ENCODE peak calls at places on chromosomes 11 and 22, in ten cellular contexts. T is AG10803, S is body of pancreas, B is epithelial cell of esophagus, V is B cell, U is transverse colon, N is keratinocyte, F is HFFc6, Q is coronary artery, D is H9. W is an unnamed sample.
A peak's percentile ranks its signal among the peaks of the same experiment; 100 is the strongest.

GRCh38 chr11:34439521-34440258 is 956 bp downstream of the CAT start:
- DNase-seq in D (no peak), Q (no peak), N (no peak), S (no peak), V (no peak), F (no peak), B (no peak), U (peak; percentile 11), T (no peak), W (no peak)

GRCh38 chr22:19019029-19019678 is 83.1 kb upstream of the PRODH start:
- DNase-seq in V (no peak), Q (no peak), U (no peak), D (peak; percentile 23), B (no peak), N (no peak), F (no peak), S (no peak), T (no peak), W (no peak)

GRCh38 chr22:20034143-20034542 is 13.2 kb downstream of the TANGO2 start:
- DNase-seq in B (no peak), N (no peak), U (no peak), S (no peak), D (no peak), Q (no peak), F (no peak), V (no peak), T (no peak), W (no peak)

GRCh38 chr11:126440276-126440675 is 84.8 kb downstream of the ST3GAL4 start:
- DNase-seq in D (no peak), Q (no peak), N (no peak), F (no peak), S (no peak), U (no peak), B (no peak), V (no peak), T (no peak), W (no peak)

GRCh38 chr11:46896719-46897406 is 21.5 kb downstream of the LRP4 start:
- DNase-seq in U (no peak), S (no peak), Q (no peak), T (peak; percentile 39), N (no peak), F (peak; percentile 52), V (no peak), D (no peak), B (peak; percentile 65), W (peak; percentile 18)

GRCh38 chr11:45102810-45103621 is 43.4 kb upstream of the PRDM11 start:
- DNase-seq in T (peak; percentile 84), B (peak; percentile 78), V (peak; percentile 82), N (peak; percentile 79), D (peak; percentile 72), U (peak; percentile 51), F (peak; percentile 75), S (peak; percentile 58), Q (peak; percentile 78), W (peak; percentile 51)

GRCh38 chr11:7604331-7604973 is 68.8 kb downstream of the CYB5R2 start:
- DNase-seq in B (no peak), N (no peak), F (no peak), T (no peak), Q (no peak), S (no peak), D (no peak), U (peak; percentile 60), V (no peak), W (no peak)

GRCh38 chr22:38941488-38941987 is 15.9 kb upstream of the APOBEC3A start:
- DNase-seq in B (no peak), F (no peak), U (no peak), N (no peak), D (no peak), T (no peak), V (peak; percentile 62), S (peak; percentile 54), Q (no peak), W (no peak)

GRCh38 chr11:103608566-103608965 is 427.9 kb upstream of the DDI1 start:
- DNase-seq in S (no peak), N (no peak), F (peak; percentile 67), B (peak; percentile 42), V (no peak), T (peak; percentile 52), U (no peak), D (no peak), Q (no peak), W (no peak)

GRCh38 chr11:16154715-16155396 is 201.5 kb downstream of the SOX6 start:
- DNase-seq in V (no peak), S (peak; percentile 74), U (no peak), F (peak; percentile 10), N (peak; percentile 42), Q (no peak), D (no peak), B (peak; percentile 83), T (no peak), W (no peak)

GRCh38 chr22:46617250-46618103 is 2.7 kb upstream of the GRAMD4 start:
- DNase-seq in F (peak; percentile 7), S (no peak), N (no peak), T (peak; percentile 16), D (no peak), B (no peak), Q (no peak), U (peak; percentile 44), V (no peak), W (no peak)

GRCh38 chr11:44564653-44565007 is 833 bp upstream of the CD82 start:
- DNase-seq in B (peak; percentile 98), T (peak; percentile 91), F (peak; percentile 84), S (peak; percentile 89), Q (peak; percentile 97), N (peak; percentile 84), V (no peak), U (peak; percentile 63), D (peak; percentile 45), W (no peak)

GRCh38 chr11:65880844-65881421 is 1.3 kb downstream of the CTSW start:
- DNase-seq in Q (no peak), D (no peak), T (no peak), F (no peak), V (no peak), B (no peak), S (no peak), U (no peak), N (no peak), W (no peak)

GRCh38 chr11:101279728-101280127 is 150.1 kb upstream of the PGR start:
- DNase-seq in B (no peak), S (no peak), Q (no peak), D (no peak), T (no peak), V (no peak), F (no peak), N (no peak), U (no peak), W (no peak)

GRCh38 chr22:20164863-20165262 is 14.0 kb upstream of the CCDC188 start:
- DNase-seq in Q (no peak), D (no peak), N (no peak), V (no peak), S (no peak), F (no peak), U (no peak), T (no peak), B (no peak), W (no peak)

GRCh38 chr11:78907636-78908035 is 333.0 kb upstream of the NARS2 start:
- DNase-seq in S (no peak), V (no peak), D (no peak), N (no peak), Q (no peak), T (no peak), U (no peak), F (no peak), B (peak; percentile 74), W (no peak)

GRCh38 chr11:70206226-70206785 is 3.2 kb downstream of the FADD start:
- DNase-seq in U (no peak), B (no peak), F (no peak), Q (no peak), V (no peak), T (no peak), N (no peak), D (no peak), S (no peak), W (no peak)

DNA sequence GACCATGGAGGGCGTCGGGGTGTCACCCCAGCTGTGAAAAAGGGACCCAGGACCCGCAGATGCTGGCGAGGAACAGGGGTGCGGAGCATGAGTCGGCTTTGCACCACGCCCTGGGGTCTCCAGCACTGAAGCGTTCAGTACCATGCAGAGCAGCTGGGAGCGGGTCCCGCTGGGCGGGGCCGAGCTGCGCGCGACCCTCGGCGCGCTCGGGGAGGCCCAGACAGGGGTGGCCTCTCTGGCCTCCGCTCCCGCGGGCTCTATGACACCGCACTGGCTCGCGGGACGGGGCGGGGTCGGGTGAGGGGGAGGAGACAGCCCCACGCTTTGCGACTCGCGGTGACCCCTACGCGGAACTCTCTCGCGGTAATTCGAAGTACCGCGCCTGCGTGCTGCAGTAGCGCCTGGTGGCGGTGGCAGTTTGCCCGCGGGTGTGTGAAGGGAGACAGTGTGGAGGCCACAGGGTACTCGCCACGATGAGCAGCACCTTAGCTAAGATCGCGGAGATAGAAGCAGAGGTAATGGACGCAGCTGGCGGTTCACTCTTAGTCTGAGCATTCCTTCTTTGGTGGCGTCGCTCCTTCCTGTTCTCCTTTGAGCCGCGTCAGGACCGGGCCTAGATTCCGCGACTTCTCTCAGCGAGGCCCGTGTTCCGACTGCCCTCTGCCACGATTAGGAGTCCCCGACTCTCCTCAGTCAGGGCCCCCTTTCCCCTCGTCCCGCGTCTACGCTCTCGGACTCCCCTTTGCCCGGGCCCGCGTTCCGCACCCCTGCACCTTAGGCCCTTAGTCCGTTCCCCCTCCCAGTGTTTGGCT is at the start of gene DRG1:
- DNase-seq in V (peak; percentile 96), N (peak; percentile 77), S (peak; percentile 97), Q (peak; percentile 97), F (peak; percentile 93), T (peak; percentile 95), B (peak; percentile 93), D (peak; percentile 97), U (peak; percentile 98), W (peak; percentile 99)
- TF ChIP-seq CTCF in V (no peak), N (no peak), S (peak; percentile 33), Q (no peak), F (peak; percentile 26), T (no peak), B (no peak), D (no peak), U (no peak), W (peak; percentile 2)

GRCh38 chr11:109426442-109426841 is 4.5 kb downstream of the C11orf87 start:
- DNase-seq in D (no peak), N (no peak), U (no peak), Q (no peak), F (no peak), B (peak; percentile 70), S (no peak), T (no peak), V (no peak), W (no peak)
- TF ChIP-seq CTCF in D (peak; percentile 55), N (peak; percentile 47), U (no peak), Q (no peak), F (peak; percentile 56), B (peak; percentile 50), S (no peak), T (peak; percentile 40), V (no peak), W (peak; percentile 13)

GRCh38 chr11:93113824-93114223 is 84.0 kb downstream of the SLC36A4 start:
- DNase-seq in Q (no peak), N (no peak), D (peak; percentile 49), F (no peak), U (no peak), S (no peak), T (no peak), V (no peak), B (no peak), W (no peak)
- TF ChIP-seq CTCF in Q (no peak), N (no peak), D (peak; percentile 59), F (no peak), U (no peak), S (no peak), T (no peak), V (no peak), B (no peak), W (no peak)

DNA sequence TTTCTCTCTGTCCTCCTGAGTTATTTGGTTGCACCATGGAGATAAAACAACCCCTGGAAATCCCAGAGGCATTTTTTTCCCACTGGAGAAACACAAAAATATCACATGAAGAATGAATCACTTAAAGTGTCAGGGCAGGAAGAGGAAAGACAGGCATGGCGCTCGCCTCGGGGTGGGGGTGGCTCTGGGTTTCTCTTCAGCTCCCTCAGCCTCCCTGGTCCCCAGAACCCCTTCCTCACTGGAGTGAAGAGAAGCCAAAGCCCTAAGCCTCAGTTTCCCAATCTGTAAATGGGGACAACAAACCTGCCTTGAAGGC is 938 bp downstream of the SHISAL1 start:
- DNase-seq in U (no peak), S (no peak), D (no peak), F (peak; percentile 61), B (peak; percentile 79), V (no peak), Q (no peak), N (peak; percentile 46), T (peak; percentile 80), W (no peak)
- TF ChIP-seq CTCF in U (no peak), S (no peak), D (no peak), F (no peak), B (no peak), V (no peak), Q (no peak), N (no peak), T (no peak), W (no peak)